ENCODE peak calls at places on chromosomes 12 and 14, in ten cellular contexts. T, D, W, V, Q, Y, N, L, I and G are unnamed samples.

GRCh38 chr14:103576371-103577024 is 13.7 kb downstream of the COA8 start:
- DNase-seq in W (peak), I (peak), L (no peak), Q (no peak), V (no peak), T (peak), N (peak), D (no peak), Y (peak), G (peak)

GRCh38 chr14:105635560-105635959 is 109.2 kb downstream of the TMEM121 start:
- DNase-seq in D (no peak), Q (no peak), N (no peak), V (no peak), L (no peak), I (no peak), T (no peak), W (no peak), Y (no peak), G (no peak)

GRCh38 chr12:6860942-6861341 is 6.4 kb upstream of the TPI1 start:
- DNase-seq in V (no peak), Q (no peak), W (no peak), Y (no peak), L (no peak), I (no peak), D (no peak), T (no peak), N (no peak), G (no peak)

GRCh38 chr14:22991852-22992251 is 9.5 kb upstream of the AJUBA start:
- DNase-seq in W (no peak), L (no peak), Y (no peak), N (no peak), V (no peak), I (no peak), Q (no peak), T (no peak), D (no peak), G (no peak)

GRCh38 chr12:109760930-109761630 is 47.5 kb downstream of the FAM222A start:
- DNase-seq in I (no peak), Q (no peak), V (no peak), L (no peak), Y (no peak), D (no peak), T (no peak), N (no peak), W (no peak), G (no peak)

GRCh38 chr12:106506691-106507090 is 76.1 kb upstream of the RFX4 start:
- DNase-seq in Y (no peak), N (no peak), V (no peak), W (no peak), D (no peak), L (no peak), T (no peak), Q (no peak), I (no peak), G (no peak)

GRCh38 chr12:62840311-62840710 is 94.6 kb downstream of the PPM1H start:
- DNase-seq in D (no peak), N (peak), W (no peak), Y (no peak), V (no peak), I (no peak), Q (no peak), T (no peak), L (no peak), G (no peak)

GRCh38 chr14:75335588-75335987 is 57.0 kb downstream of the FOS start:
- DNase-seq in L (no peak), V (no peak), I (no peak), Q (no peak), T (no peak), D (no peak), Y (peak), W (no peak), N (no peak), G (no peak)

GRCh38 chr12:30753761-30754382 is 879 bp downstream of the CAPRIN2 start:
- DNase-seq in T (no peak), D (no peak), L (peak), I (peak), V (no peak), W (peak), N (peak), Q (no peak), Y (peak), G (no peak)

GRCh38 chr12:53601296-53601847 is 24.8 kb downstream of the ATF7 start:
- DNase-seq in V (no peak), D (no peak), I (no peak), L (peak), T (no peak), Y (no peak), Q (no peak), N (no peak), W (no peak), G (no peak)

GRCh38 chr14:34684578-34684977 is 29.8 kb downstream of the CFL2 start:
- DNase-seq in Y (no peak), V (no peak), L (no peak), D (no peak), T (no peak), I (no peak), N (peak), Q (no peak), W (peak), G (no peak)